ENCODE peak calls at places on chromosomes 3 and 15, in five cellular contexts. Y is breast epithelium, H is suprapubic skin, D is endothelial cell of umbilical vein, E is prostate gland. Q is an unnamed sample.

GRCh38 chr3:71219744-71220638 is 363.5 kb downstream of the FOXP1 start:
- DNase-seq in Y (no peak), H (no peak), D (no peak), E (no peak), Q (no peak)

GRCh38 chr3:166282931-166283330 is 445.7 kb upstream of the BCHE start:
- DNase-seq in Y (no peak), H (no peak), D (no peak), E (no peak), Q (no peak)

GRCh38 chr3:184584001-184584891 is 22.7 kb downstream of the EPHB3 start:
- DNase-seq in Y (no peak), H (no peak), D (no peak), E (no peak), Q (no peak)

GRCh38 chr3:125054436-125055164 is 1.2 kb downstream of the HEG1 start:
- DNase-seq in Y (no peak), H (no peak), D (peak; percentile 80), E (no peak), Q (no peak)

GRCh38 chr15:61479601-61480000 is 250.5 kb upstream of the RORA start:
- DNase-seq in Y (no peak), H (no peak), D (no peak), E (no peak), Q (no peak)

GRCh38 chr3:123076496-123077418 is 9.9 kb downstream of the PDIA5 start:
- DNase-seq in Y (peak; percentile 37), H (no peak), D (peak; percentile 76), E (peak; percentile 79), Q (no peak)

GRCh38 chr3:139935071-139935865 is at the start of gene CLSTN2:
- DNase-seq in Y (no peak), H (peak; percentile 76), D (no peak), E (peak; percentile 17), Q (no peak)

GRCh38 chr15:42131826-42132806 is 24.3 kb downstream of the PLA2G4F start:
- DNase-seq in Y (no peak), H (no peak), D (no peak), E (no peak), Q (no peak)

GRCh38 chr3:30448946-30449686 is 157.3 kb upstream of the TGFBR2 start:
- DNase-seq in Y (no peak), H (no peak), D (no peak), E (no peak), Q (no peak)

GRCh38 chr3:130933801-130934345 is 40.0 kb downstream of the ATP2C1 start:
- DNase-seq in Y (no peak), H (no peak), D (no peak), E (no peak), Q (no peak)

GRCh38 chr3:15667484-15667883 is 65.9 kb downstream of the BTD start:
- DNase-seq in Y (no peak), H (no peak), D (no peak), E (no peak), Q (no peak)

GRCh38 chr3:104198136-104198535 is 1168.6 kb upstream of the ALCAM start:
- DNase-seq in Y (no peak), H (no peak), D (no peak), E (no peak), Q (no peak)

GRCh38 chr15:99682455-99682854 is 50.8 kb downstream of the LYSMD4 start:
- DNase-seq in Y (no peak), H (no peak), D (peak; percentile 94), E (no peak), Q (no peak)

GRCh38 chr15:64893481-64894394 is 18.0 kb upstream of the ANKDD1A start:
- DNase-seq in Y (peak; percentile 83), H (peak; percentile 96), D (peak; percentile 98), E (peak; percentile 80), Q (no peak)

GRCh38 chr3:144770291-144770690 is 798.7 kb downstream of the DIPK2A start:
- DNase-seq in Y (no peak), H (no peak), D (no peak), E (no peak), Q (no peak)

GRCh38 chr3:130835483-130835882 is 58.4 kb upstream of the ATP2C1 start:
- DNase-seq in Y (no peak), H (no peak), D (no peak), E (no peak), Q (no peak)

GRCh38 chr3:183277260-183277659 is 24.2 kb downstream of the B3GNT5 start:
- DNase-seq in Y (no peak), H (no peak), D (no peak), E (no peak), Q (no peak)

GRCh38 chr3:52429031-52429430 is 15.9 kb downstream of the SEMA3G start:
- DNase-seq in Y (no peak), H (peak; percentile 61), D (no peak), E (no peak), Q (no peak)

GRCh38 chr3:177174607-177175006 is 22.7 kb downstream of the TBL1XR1 start:
- DNase-seq in Y (no peak), H (no peak), D (no peak), E (no peak), Q (no peak)

GRCh38 chr3:34683851-34684250 is 885.4 kb downstream of the PDCD6IP start:
- DNase-seq in Y (no peak), H (no peak), D (peak; percentile 42), E (peak; percentile 57), Q (no peak)

GRCh38 chr3:64666171-64666581 is 21.6 kb downstream of the ADAMTS9 start:
- DNase-seq in Y (no peak), H (no peak), D (peak; percentile 83), E (no peak), Q (no peak)

GRCh38 chr3:66527253-66527652 is 26.4 kb upstream of the LRIG1 start:
- DNase-seq in Y (no peak), H (no peak), D (no peak), E (no peak), Q (no peak)

GRCh38 chr15:87227846-87228245 is 1028.7 kb downstream of the NTRK3 start:
- DNase-seq in Y (no peak), H (no peak), D (no peak), E (no peak), Q (no peak)

GRCh38 chr15:29568840-29569532 is 253.3 kb downstream of the TJP1 start:
- DNase-seq in Y (no peak), H (no peak), D (no peak), E (peak; percentile 36), Q (no peak)

GRCh38 chr15:29570931-29571727 is 251.1 kb downstream of the TJP1 start:
- DNase-seq in Y (no peak), H (no peak), D (peak; percentile 38), E (no peak), Q (no peak)

GRCh38 chr15:29570121-29570930 is 251.9 kb downstream of the TJP1 start:
- DNase-seq in Y (no peak), H (no peak), D (peak; percentile 2), E (no peak), Q (no peak)

GRCh38 chr15:29567336-29567735 is 254.9 kb downstream of the TJP1 start:
- DNase-seq in Y (no peak), H (no peak), D (no peak), E (no peak), Q (no peak)

DNA sequence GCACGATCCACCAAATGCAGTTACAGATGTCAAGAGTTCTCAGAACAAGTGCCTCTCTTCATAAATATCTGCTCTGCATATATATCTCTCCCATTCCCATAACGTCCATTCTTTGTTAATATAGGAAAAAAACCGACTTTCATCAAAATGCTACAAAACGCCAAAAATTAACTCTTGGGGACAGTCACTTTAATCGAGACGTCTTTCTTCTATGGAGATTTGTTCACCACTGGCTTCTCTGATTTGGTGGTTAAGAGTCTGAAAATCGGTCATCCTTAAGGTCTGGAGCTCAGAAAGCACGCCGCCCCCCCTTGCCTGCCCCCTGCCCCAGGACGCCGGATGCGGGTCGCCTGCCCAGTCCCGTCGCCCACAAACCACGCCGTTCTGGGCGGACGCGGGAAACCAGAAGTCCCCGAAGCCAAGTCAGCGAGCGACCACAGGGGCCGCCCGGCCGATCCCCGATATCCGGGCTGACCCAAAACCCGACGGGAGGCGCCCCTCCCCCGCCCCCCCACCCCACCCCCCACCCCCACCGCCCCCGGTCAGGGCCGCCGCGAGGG is 252.7 kb downstream of the TJP1 start:
- DNase-seq in Y (no peak), H (no peak), D (no peak), E (no peak), Q (no peak)
- H3K4me3 ChIP-seq in Y (peak overlapping the region; percentile 33), H (peak overlapping the region; percentile 56), D (peak overlapping the region; percentile 34), E (peak overlapping the region; percentile 42), Q (peak overlapping the region; percentile 48)

GRCh38 chr15:68199340-68199739 is 5.8 kb downstream of the CALML4 start:
- DNase-seq in Y (no peak), H (no peak), D (no peak), E (no peak), Q (peak; percentile 44)

GRCh38 chr15:68197661-68198437 is 7.3 kb downstream of the CALML4 start:
- DNase-seq in Y (no peak), H (no peak), D (no peak), E (no peak), Q (no peak)

GRCh38 chr15:68197170-68197492 is 8.0 kb downstream of the CALML4 start:
- DNase-seq in Y (no peak), H (no peak), D (no peak), E (no peak), Q (no peak)

GRCh38 chr15:68195336-68196112 is 9.6 kb downstream of the CALML4 start:
- DNase-seq in Y (no peak), H (no peak), D (no peak), E (no peak), Q (no peak)

DNA sequence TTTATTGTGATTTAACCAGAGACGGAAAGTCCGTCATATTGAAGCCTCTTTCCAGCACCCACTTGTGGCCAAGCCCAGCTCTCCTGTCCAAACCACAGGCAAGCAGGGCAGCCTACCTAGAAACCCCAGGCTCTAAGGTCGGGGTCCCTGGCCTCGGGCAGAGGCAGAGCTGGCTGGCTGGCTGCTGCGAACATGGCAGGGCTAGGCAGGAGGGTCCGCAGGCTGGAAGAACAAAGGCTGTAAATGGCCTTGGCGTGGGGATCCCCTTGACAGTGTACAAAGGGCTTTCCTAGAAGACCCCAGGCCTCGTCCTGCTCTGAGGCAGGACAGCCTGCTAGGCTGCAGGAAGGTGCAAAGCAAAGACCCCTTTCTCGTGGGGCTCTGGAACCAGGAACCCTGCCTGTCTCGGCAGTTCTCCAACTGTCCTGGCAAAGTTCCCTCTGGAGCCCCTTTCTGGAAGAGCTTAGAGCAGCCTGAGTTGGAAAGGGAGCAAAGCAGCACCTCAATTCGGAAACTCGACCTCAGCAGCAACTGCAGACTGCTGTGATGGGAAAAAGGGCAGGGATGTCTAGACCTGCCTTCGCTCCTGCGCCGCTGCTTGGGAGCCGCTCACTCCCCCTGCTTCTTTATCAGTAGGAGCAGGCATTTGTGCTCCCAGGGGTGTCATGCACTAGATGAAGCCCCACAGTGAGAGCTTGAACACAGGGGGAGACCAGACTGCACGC is 8.5 kb downstream of the CALML4 start:
- DNase-seq in Y (no peak), H (no peak), D (no peak), E (no peak), Q (no peak)
- TF ChIP-seq POLR2AphosphoS5 in Y (no peak), H (no peak), D (no peak), E (no peak), Q (no peak)

DNA sequence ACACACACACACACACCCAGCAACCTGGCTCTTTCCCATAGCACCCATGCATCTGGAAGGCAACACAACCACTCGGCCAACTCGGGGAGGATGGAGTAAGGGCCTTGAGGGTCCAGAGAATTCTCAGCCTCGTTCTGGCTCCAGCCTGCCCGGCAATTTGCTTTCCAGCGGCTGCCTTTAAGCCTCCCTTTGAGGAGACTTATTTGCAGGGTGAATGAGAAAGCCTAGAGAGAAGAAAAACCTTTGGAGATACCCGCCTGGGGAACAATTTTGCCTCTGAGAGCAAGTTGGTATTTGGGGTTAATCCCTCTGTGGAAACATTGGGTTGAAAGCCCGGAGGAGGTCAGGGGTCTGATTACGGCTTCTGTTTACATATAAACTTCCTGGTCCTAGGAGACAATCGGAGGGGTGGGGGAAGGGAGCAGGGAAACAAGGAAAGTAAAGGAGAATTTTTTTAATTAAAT is 160.8 kb upstream of the HES1 start:
- DNase-seq in Y (no peak), H (no peak), D (no peak), E (no peak), Q (no peak)
- H3K4me3 ChIP-seq in Y (no peak overlapping the region), H (no peak overlapping the region), D (no peak overlapping the region), E (no peak overlapping the region), Q (no peak overlapping the region)

GRCh38 chr15:29698030-29698701 is 124.1 kb downstream of the TJP1 start:
- DNase-seq in Y (no peak), H (no peak), D (peak; percentile 90), E (no peak), Q (no peak)
- TF ChIP-seq POLR2AphosphoS5 in Y (no peak), H (no peak), D (peak; percentile 84), E (no peak), Q (no peak)

Q was measured in vagina.